ENCODE peak calls at places on chromosomes 13 and 19, in five cellular contexts. One of them, this sample, is unnamed.

GRCh38 chr19:5693195-5694166 is 3.4 kb downstream of the RPL36 start:
- DNase-seq in fibroblast of mammary gland: no peak
- DNase-seq in tibial nerve: no peak
- DNase-seq in stomach: no peak
- DNase-seq in Panc1: no peak
- DNase-seq in this sample: no peak

GRCh38 chr13:90375851-90376250 is 971.6 kb upstream of the MIR17HG start:
- DNase-seq in Panc1: no peak
- DNase-seq in stomach: no peak
- DNase-seq in fibroblast of mammary gland: peak; percentile 27
- DNase-seq in tibial nerve: no peak
- DNase-seq in this sample: no peak

GRCh38 chr13:96958286-96958891 is 35.9 kb downstream of the OXGR1 start:
- DNase-seq in tibial nerve: peak; percentile 56
- DNase-seq in stomach: peak; percentile 27
- DNase-seq in Panc1: no peak
- DNase-seq in fibroblast of mammary gland: peak; percentile 47
- DNase-seq in this sample: no peak

GRCh38 chr19:17081672-17082630 is 6.4 kb downstream of the MYO9B start:
- DNase-seq in tibial nerve: peak; percentile 61
- DNase-seq in stomach: no peak
- DNase-seq in Panc1: no peak
- DNase-seq in fibroblast of mammary gland: no peak
- DNase-seq in this sample: no peak

GRCh38 chr19:47663911-47664771 is 49.1 kb upstream of the EHD2 start:
- DNase-seq in stomach: peak; percentile 74
- DNase-seq in Panc1: no peak
- DNase-seq in fibroblast of mammary gland: peak; percentile 100
- DNase-seq in tibial nerve: peak; percentile 86
- DNase-seq in this sample: no peak

GRCh38 chr19:13029893-13030292 is 34.6 kb downstream of the NFIX start:
- DNase-seq in stomach: peak; percentile 65
- DNase-seq in fibroblast of mammary gland: no peak
- DNase-seq in Panc1: no peak
- DNase-seq in tibial nerve: no peak
- DNase-seq in this sample: no peak

GRCh38 chr13:113946409-113947181 is 27.3 kb downstream of the C13orf46 start:
- DNase-seq in tibial nerve: no peak
- DNase-seq in fibroblast of mammary gland: no peak
- DNase-seq in stomach: no peak
- DNase-seq in Panc1: no peak
- DNase-seq in this sample: no peak

GRCh38 chr13:40271511-40271910 is 394.9 kb downstream of the FOXO1 start:
- DNase-seq in stomach: no peak
- DNase-seq in tibial nerve: peak; percentile 31
- DNase-seq in fibroblast of mammary gland: no peak
- DNase-seq in Panc1: no peak
- DNase-seq in this sample: no peak

GRCh38 chr19:42052241-42052863 is 17.7 kb downstream of the GRIK5 start:
- DNase-seq in Panc1: no peak
- DNase-seq in stomach: no peak
- DNase-seq in fibroblast of mammary gland: no peak
- DNase-seq in tibial nerve: no peak
- DNase-seq in this sample: peak; percentile 45

GRCh38 chr13:113724016-113724758 is 34.8 kb upstream of the TMEM255B start:
- DNase-seq in Panc1: no peak
- DNase-seq in fibroblast of mammary gland: no peak
- DNase-seq in tibial nerve: no peak
- DNase-seq in stomach: no peak
- DNase-seq in this sample: no peak

GRCh38 chr19:52221831-52222375 is 32.1 kb downstream of the PPP2R1A start:
- DNase-seq in fibroblast of mammary gland: peak; percentile 45
- DNase-seq in stomach: no peak
- DNase-seq in tibial nerve: no peak
- DNase-seq in Panc1: no peak
- DNase-seq in this sample: no peak

GRCh38 chr19:30109565-30109964 is 167.5 kb downstream of the URI1 start:
- DNase-seq in stomach: no peak
- DNase-seq in tibial nerve: no peak
- DNase-seq in fibroblast of mammary gland: no peak
- DNase-seq in Panc1: no peak
- DNase-seq in this sample: no peak

GRCh38 chr19:15536350-15536749 is 28.0 kb downstream of the CYP4F22 start:
- DNase-seq in stomach: no peak
- DNase-seq in tibial nerve: no peak
- DNase-seq in Panc1: no peak
- DNase-seq in fibroblast of mammary gland: no peak
- DNase-seq in this sample: no peak

GRCh38 chr13:97429681-97430081 is 4.3 kb upstream of the RAP2A start:
- DNase-seq in Panc1: no peak
- DNase-seq in fibroblast of mammary gland: peak; percentile 77
- DNase-seq in stomach: no peak
- DNase-seq in tibial nerve: no peak
- DNase-seq in this sample: no peak

GRCh38 chr13:83691966-83692365 is 190.3 kb downstream of the SLITRK1 start:
- DNase-seq in stomach: no peak
- DNase-seq in tibial nerve: no peak
- DNase-seq in Panc1: no peak
- DNase-seq in fibroblast of mammary gland: no peak
- DNase-seq in this sample: no peak

GRCh38 chr13:31246918-31247317 is 47.1 kb downstream of the B3GLCT start:
- DNase-seq in fibroblast of mammary gland: no peak
- DNase-seq in tibial nerve: no peak
- DNase-seq in Panc1: no peak
- DNase-seq in stomach: no peak
- DNase-seq in this sample: no peak

GRCh38 chr19:35995655-35995993 is 636 bp downstream of the SDHAF1 start:
- DNase-seq in Panc1: no peak
- DNase-seq in tibial nerve: no peak
- DNase-seq in stomach: no peak
- DNase-seq in fibroblast of mammary gland: peak; percentile 28
- DNase-seq in this sample: no peak

GRCh38 chr19:13872695-13873389 is 4.1 kb upstream of the NANOS3 start:
- DNase-seq in fibroblast of mammary gland: no peak
- DNase-seq in tibial nerve: no peak
- DNase-seq in stomach: no peak
- DNase-seq in Panc1: no peak
- DNase-seq in this sample: no peak

GRCh38 chr13:47798906-47799305 is 202.2 kb downstream of the SUCLA2 start:
- DNase-seq in stomach: no peak
- DNase-seq in Panc1: no peak
- DNase-seq in tibial nerve: no peak
- DNase-seq in fibroblast of mammary gland: peak; percentile 42
- DNase-seq in this sample: no peak

GRCh38 chr13:100209857-100210580 is 121.1 kb downstream of the PCCA start:
- DNase-seq in Panc1: peak; percentile 13
- DNase-seq in stomach: no peak
- DNase-seq in fibroblast of mammary gland: peak; percentile 84
- DNase-seq in tibial nerve: no peak
- DNase-seq in this sample: no peak

GRCh38 chr13:98752111-98752941 is at the start of gene SLC15A1:
- DNase-seq in fibroblast of mammary gland: no peak
- DNase-seq in tibial nerve: no peak
- DNase-seq in Panc1: no peak
- DNase-seq in stomach: no peak
- DNase-seq in this sample: no peak

DNA sequence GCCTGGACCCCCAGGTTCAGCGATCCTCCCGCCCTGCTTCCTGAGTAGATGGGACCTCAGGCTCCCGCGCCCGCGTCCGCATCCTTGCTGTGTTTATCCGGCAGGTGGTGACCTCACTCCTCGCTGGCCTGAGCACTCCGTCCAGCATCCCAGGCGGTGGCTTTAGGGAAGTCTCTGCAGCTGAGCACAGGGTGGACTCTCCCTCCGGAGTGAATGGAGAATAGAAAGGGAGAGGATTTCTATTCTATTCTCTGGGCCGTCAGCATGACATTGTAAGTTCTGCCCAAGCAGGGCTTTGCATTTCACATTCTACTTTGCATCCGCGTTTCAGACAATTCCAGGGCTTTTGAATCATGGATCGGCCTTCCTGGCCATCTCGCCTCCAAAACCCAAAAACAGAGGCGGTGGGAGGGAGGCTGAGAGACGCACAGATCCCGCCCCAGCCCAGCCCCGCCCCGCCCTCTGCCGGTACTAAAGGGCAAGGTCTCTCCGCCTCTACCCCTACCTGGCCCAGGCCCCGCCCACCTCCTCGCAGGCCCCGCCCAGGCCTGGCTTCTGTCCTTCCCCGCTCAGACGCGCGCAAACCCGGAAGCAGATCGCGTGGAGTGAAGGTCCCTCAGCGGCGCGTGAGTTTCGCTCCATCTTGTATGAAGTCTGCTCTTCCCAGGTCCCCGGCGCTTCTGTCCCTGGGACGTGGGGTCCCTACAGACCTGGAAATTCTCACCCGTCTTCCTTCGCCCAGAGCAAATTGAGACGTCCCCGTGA is at the start of gene ZNF525:
- DNase-seq in stomach: peak; percentile 97
- DNase-seq in Panc1: peak; percentile 57
- DNase-seq in tibial nerve: peak; percentile 82
- DNase-seq in fibroblast of mammary gland: peak; percentile 52
- DNase-seq in this sample: peak; percentile 53
- TF ChIP-seq CTCF in stomach: no peak
- TF ChIP-seq CTCF in Panc1: peak; percentile 64
- TF ChIP-seq CTCF in tibial nerve: peak; percentile 35
- TF ChIP-seq CTCF in fibroblast of mammary gland: peak; percentile 7
- TF ChIP-seq CTCF in this sample: no peak

DNA sequence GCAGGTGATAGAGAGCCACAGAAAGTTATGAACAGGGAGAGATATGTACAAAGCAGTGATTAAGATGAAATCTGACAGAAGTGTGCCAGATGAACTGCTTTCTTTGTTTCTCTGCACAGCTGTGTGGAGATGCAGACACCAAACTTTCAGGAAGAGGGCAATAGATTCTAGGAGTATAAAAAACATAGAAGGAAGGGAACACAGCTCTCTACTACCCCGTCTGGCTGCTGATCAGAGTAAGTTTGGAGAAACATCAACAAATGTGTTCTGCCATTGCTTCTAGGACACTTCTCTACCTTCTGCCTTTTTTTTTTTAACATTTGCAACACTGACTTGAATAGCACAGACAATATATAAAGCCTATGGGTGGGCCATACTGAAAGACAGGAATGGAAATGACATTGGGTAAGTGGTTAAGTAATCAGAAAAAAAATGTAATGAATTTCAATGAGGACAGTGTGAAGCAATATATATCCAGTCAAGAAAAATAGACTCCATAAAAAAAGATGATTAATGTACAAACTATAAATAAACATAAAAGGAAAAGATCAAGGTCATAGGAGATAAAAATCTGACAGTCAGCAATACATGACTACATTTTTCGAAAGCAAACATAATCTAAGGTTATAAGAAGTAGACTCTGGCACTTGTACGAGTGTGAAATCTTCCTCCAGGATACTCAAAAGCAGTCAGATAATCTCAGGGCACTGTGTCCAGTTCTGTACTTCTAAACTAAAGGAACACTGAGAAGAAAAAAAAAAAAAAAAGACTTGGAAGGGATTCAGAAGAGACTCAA is 21.4 kb downstream of the NUFIP1 start:
- DNase-seq in fibroblast of mammary gland: peak; percentile 51
- DNase-seq in stomach: no peak
- DNase-seq in Panc1: no peak
- DNase-seq in tibial nerve: no peak
- DNase-seq in this sample: no peak
- TF ChIP-seq CTCF in fibroblast of mammary gland: peak; percentile 24
- TF ChIP-seq CTCF in stomach: no peak
- TF ChIP-seq CTCF in Panc1: no peak
- TF ChIP-seq CTCF in tibial nerve: no peak
- TF ChIP-seq CTCF in this sample: no peak

DNA sequence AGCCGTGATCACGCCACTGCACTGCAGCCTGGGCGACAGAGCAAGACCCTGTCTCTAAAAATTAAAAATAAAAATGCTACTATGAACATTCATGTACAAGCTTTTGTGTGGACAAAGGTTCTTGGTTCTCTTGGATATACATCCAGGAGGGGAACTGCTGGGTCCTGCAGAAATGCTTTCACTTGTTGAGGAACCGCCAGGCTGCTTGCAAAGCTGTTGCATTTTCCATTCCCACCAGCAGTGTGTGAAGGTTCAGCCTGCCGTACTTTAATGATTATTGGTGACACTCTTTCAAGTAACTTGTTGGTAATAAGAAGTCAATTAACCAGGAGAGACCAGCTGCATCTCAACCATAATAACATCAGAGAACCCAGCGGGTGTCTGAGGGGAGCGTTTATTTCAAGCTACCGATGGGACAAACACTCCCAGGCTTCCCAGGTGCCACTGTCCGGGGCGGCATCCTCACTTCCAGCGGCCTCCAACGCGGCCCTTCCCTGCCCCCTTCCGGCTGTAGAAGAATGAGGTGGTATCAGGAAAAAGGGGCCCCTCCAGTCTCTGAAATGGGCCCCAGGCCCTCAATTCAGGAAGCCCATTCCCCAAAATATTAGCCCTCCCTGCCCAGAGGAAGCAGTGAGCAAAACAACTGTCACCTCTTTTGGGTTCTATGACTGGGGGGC is 15.2 kb upstream of the PPP1R12C start:
- DNase-seq in Panc1: no peak
- DNase-seq in stomach: no peak
- DNase-seq in tibial nerve: no peak
- DNase-seq in fibroblast of mammary gland: no peak
- DNase-seq in this sample: no peak
- TF ChIP-seq CTCF in Panc1: no peak
- TF ChIP-seq CTCF in stomach: no peak
- TF ChIP-seq CTCF in tibial nerve: no peak
- TF ChIP-seq CTCF in fibroblast of mammary gland: no peak
- TF ChIP-seq CTCF in this sample: peak; percentile 22

DNA sequence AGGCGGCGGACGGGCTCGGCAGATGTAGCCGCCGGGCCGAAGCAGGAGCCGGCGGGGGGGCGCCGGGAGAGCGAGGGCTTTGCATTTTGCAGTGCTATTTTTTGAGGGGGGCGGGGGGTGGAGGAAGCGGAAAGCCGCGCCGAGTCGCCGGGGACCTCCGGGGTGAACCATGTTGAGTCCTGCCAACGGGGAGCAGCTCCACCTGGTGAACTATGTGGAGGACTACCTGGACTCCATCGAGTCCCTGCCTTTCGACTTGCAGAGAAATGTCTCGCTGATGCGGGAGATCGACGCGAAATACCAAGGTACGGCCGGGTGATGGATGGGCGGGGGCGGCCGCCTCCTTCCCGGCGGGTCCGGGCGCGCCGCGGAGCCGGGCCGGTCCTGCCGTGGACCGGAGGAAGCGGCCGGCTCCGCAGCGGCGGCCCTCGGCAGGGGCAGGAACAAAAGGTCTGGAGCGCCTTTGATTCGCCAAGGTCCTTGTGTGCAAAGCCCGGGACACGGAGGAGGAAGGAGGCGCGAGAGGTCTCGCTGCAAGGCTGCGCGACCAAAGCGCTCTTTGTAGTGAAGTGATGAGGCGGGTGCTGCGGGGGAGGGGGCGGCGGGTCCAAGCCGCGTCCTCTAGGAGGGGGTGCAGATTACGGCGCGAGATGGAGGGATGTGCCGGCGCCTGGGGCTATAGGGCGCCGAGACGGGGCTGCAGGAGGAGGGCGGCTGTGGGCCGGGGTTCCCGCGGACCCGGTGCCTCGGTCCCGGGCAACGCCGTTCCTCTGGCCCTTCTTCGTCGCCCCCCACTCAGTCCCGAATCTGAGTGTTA is 689 bp downstream of the ING1 start:
- DNase-seq in tibial nerve: peak; percentile 36
- DNase-seq in fibroblast of mammary gland: peak; percentile 31
- DNase-seq in stomach: peak; percentile 59
- DNase-seq in Panc1: no peak
- DNase-seq in this sample: no peak
- TF ChIP-seq CTCF in tibial nerve: no peak
- TF ChIP-seq CTCF in fibroblast of mammary gland: no peak
- TF ChIP-seq CTCF in stomach: no peak
- TF ChIP-seq CTCF in Panc1: no peak
- TF ChIP-seq CTCF in this sample: no peak

This sample was measured in D721Med.